ENCODE peak calls at places on chromosomes 6 and 20, in eight cellular contexts. G is ascending aorta, J is choroid plexus epithelial cell, Y is psoas muscle, X is GM12865, Z is esophagus muscularis mucosa, E is astrocyte of the cerebellum, Q is tibial artery. F is an unnamed sample.
A peak's percentile ranks its signal among the peaks of the same experiment; 100 is the strongest.

GRCh38 chr20:7722564-7722963 is 217.7 kb downstream of the HAO1 start:
- DNase-seq in G (no peak), J (no peak), Y (no peak), X (no peak), Z (no peak), E (no peak), Q (no peak), F (no peak)

GRCh38 chr20:1734269-1734858 is 76.8 kb upstream of the SIRPG start:
- DNase-seq in G (no peak), J (peak; percentile 14), Y (no peak), X (peak; percentile 51), Z (peak; percentile 34), E (no peak), Q (no peak), F (peak; percentile 31)

GRCh38 chr20:33433465-33433864 is 10.1 kb downstream of the SNTA1 start:
- DNase-seq in G (peak; percentile 66), J (no peak), Y (peak; percentile 81), X (no peak), Z (no peak), E (no peak), Q (peak; percentile 81), F (no peak)

GRCh38 chr6:125512621-125513020 is 210.9 kb upstream of the HDDC2 start:
- DNase-seq in G (no peak), J (peak; percentile 48), Y (no peak), X (peak; percentile 37), Z (no peak), E (no peak), Q (no peak), F (no peak)

GRCh38 chr20:15992564-15992963 is 580.7 kb downstream of the KIF16B start:
- DNase-seq in G (no peak), J (peak; percentile 33), Y (no peak), X (no peak), Z (no peak), E (no peak), Q (no peak), F (no peak)

GRCh38 chr20:33437141-33437911 is 6.2 kb downstream of the SNTA1 start:
- DNase-seq in G (peak; percentile 43), J (peak; percentile 90), Y (peak; percentile 41), X (no peak), Z (no peak), E (peak; percentile 58), Q (peak; percentile 76), F (no peak)

GRCh38 chr6:132805548-132805947 is 7.1 kb upstream of the SLC18B1 start:
- DNase-seq in G (no peak), J (no peak), Y (no peak), X (no peak), Z (no peak), E (no peak), Q (no peak), F (no peak)

GRCh38 chr20:32541917-32542615 is 43.1 kb downstream of the NOL4L start:
- DNase-seq in G (no peak), J (no peak), Y (no peak), X (no peak), Z (no peak), E (no peak), Q (no peak), F (no peak)

GRCh38 chr20:43444107-43444506 is 13.6 kb upstream of the SRSF6 start:
- DNase-seq in G (no peak), J (no peak), Y (no peak), X (no peak), Z (no peak), E (no peak), Q (no peak), F (no peak)

GRCh38 chr20:19257865-19258264 is 45.4 kb downstream of the SLC24A3 start:
- DNase-seq in G (no peak), J (no peak), Y (no peak), X (no peak), Z (no peak), E (no peak), Q (no peak), F (no peak)

GRCh38 chr6:28648878-28649375 is 123.2 kb downstream of the GPX5 start:
- DNase-seq in G (no peak), J (no peak), Y (no peak), X (no peak), Z (no peak), E (no peak), Q (no peak), F (no peak)

GRCh38 chr6:170522565-170523183 is 30.4 kb downstream of the PSMB1 start:
- DNase-seq in G (no peak), J (peak; percentile 54), Y (no peak), X (no peak), Z (no peak), E (no peak), Q (no peak), F (no peak)

GRCh38 chr20:22560817-22561216 is 23.6 kb downstream of the FOXA2 start:
- DNase-seq in G (no peak), J (no peak), Y (no peak), X (no peak), Z (peak; percentile 42), E (no peak), Q (no peak), F (no peak)

GRCh38 chr6:168239374-168239773 is 80.2 kb downstream of the DACT2 start:
- DNase-seq in G (no peak), J (no peak), Y (no peak), X (no peak), Z (no peak), E (no peak), Q (no peak), F (no peak)

GRCh38 chr6:117681321-117681720 is 6.1 kb downstream of the NUS1 start:
- DNase-seq in G (no peak), J (peak; percentile 31), Y (no peak), X (no peak), Z (no peak), E (no peak), Q (no peak), F (no peak)

GRCh38 chr6:106525111-106525884 is 104.0 kb downstream of the RTN4IP1 start:
- DNase-seq in G (no peak), J (no peak), Y (no peak), X (peak; percentile 79), Z (no peak), E (no peak), Q (no peak), F (peak; percentile 57)

GRCh38 chr20:49768204-49769124 is 44.2 kb upstream of the SLC9A8 start:
- DNase-seq in G (no peak), J (peak; percentile 97), Y (peak; percentile 72), X (peak; percentile 55), Z (no peak), E (peak; percentile 97), Q (peak; percentile 67), F (no peak)

GRCh38 chr6:68777956-68778355 is 142.9 kb downstream of the ADGRB3 start:
- DNase-seq in G (no peak), J (peak; percentile 46), Y (no peak), X (no peak), Z (no peak), E (peak; percentile 15), Q (no peak), F (no peak)

GRCh38 chr20:45426621-45427020 is 10.7 kb downstream of the PIGT start:
- DNase-seq in G (no peak), J (peak; percentile 17), Y (no peak), X (no peak), Z (no peak), E (no peak), Q (no peak), F (no peak)

GRCh38 chr6:158817298-158818007 is 1.7 kb downstream of the EZR start:
- DNase-seq in G (no peak), J (peak; percentile 31), Y (no peak), X (peak; percentile 43), Z (no peak), E (no peak), Q (peak; percentile 38), F (no peak)

GRCh38 chr20:61918548-61918947 is 147.1 kb downstream of the TAF4 start:
- DNase-seq in G (no peak), J (no peak), Y (no peak), X (no peak), Z (no peak), E (no peak), Q (no peak), F (no peak)
- TF ChIP-seq CTCF in G (no peak), J (no peak), Y (no peak), X (no peak), Z (no peak), E (no peak), Q (no peak), F (no peak)

DNA sequence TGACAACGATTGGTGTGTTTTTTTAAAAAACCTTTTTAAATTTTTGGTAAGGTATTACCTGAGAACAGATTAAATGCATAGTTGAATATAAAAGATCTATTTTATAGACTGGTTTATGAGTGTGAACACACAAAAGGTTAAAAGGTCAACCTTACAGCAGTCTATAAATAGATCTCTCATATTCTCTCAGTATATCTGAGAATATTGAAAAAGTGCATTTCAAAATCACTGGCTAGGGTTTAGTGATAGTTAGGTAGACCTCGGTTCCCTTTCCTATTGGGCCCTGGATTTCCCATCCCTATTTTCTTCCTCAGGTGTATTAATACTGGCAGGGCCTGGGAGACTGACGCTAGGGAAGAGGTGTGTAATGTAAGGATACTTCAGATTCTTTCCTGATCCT is 723 bp upstream of the ZNF451 start:
- DNase-seq in G (no peak), J (no peak), Y (no peak), X (no peak), Z (no peak), E (no peak), Q (no peak), F (no peak)
- H3K4me3 ChIP-seq in G (peak overlapping the region; percentile 68), J (peak overlapping the region; percentile 76), Y (peak overlapping the region; percentile 69), X (peak overlapping the region; percentile 46), Z (peak overlapping the region; percentile 60), E (peak overlapping the region; percentile 63), Q (peak overlapping the region; percentile 65), F (peak overlapping the region; percentile 48)

GRCh38 chr6:73129653-73130443 is 95.4 kb downstream of the KHDC1L start:
- DNase-seq in G (no peak), J (peak; percentile 80), Y (peak; percentile 76), X (peak; percentile 85), Z (peak; percentile 94), E (peak; percentile 72), Q (peak; percentile 74), F (peak; percentile 42)

GRCh38 chr6:73131706-73132105 is 93.6 kb downstream of the KHDC1L start:
- DNase-seq in G (no peak), J (no peak), Y (no peak), X (no peak), Z (no peak), E (no peak), Q (no peak), F (no peak)

GRCh38 chr6:73139681-73140080 is 85.6 kb downstream of the KHDC1L start:
- DNase-seq in G (no peak), J (no peak), Y (no peak), X (no peak), Z (no peak), E (no peak), Q (no peak), F (no peak)

GRCh38 chr6:73134588-73134987 is 90.7 kb downstream of the KHDC1L start:
- DNase-seq in G (no peak), J (peak; percentile 58), Y (peak; percentile 30), X (peak; percentile 59), Z (no peak), E (no peak), Q (no peak), F (peak; percentile 51)
- TF ChIP-seq CTCF in G (no peak), J (peak; percentile 76), Y (peak; percentile 24), X (peak; percentile 45), Z (no peak), E (peak; percentile 23), Q (peak; percentile 6), F (peak; percentile 69)

DNA sequence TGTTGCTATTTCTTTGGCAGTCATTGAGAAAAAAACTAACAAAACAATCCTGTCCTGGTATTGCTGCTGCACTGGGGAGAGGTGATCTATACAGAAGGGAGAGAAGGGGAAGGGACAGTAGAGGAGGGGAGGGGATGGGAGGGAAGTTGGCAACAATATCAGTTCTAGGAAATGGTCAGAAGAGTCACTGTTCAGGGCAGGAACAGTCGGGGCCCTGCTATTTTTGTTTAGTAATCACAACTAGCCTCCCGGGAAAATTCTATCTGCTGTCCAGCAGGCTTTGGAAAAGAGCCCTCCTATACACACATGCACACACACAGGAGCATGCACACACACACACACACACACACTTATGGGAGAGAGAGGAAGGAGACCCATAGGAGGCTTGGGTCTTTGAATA is 142.3 kb upstream of the CARMIL1 start:
- DNase-seq in G (no peak), J (peak; percentile 36), Y (no peak), X (peak; percentile 9), Z (no peak), E (no peak), Q (peak; percentile 31), F (no peak)
- H3K4me3 ChIP-seq in G (peak overlapping the region; percentile 54), J (no peak overlapping the region), Y (peak overlapping the region; percentile 64), X (peak overlapping the region; percentile 60), Z (peak overlapping the region; percentile 44), E (no peak overlapping the region), Q (peak overlapping the region; percentile 53), F (peak overlapping the region; percentile 60)

F was measured in GM06990.